ENCODE peak calls at places on chromosomes 11 and 22, in six cellular contexts. One of them, this sample, is unnamed.

GRCh38 chr11:440065-441042 is 1.5 kb downstream of the ANO9 start:
- DNase-seq in ELF-1: no peak
- DNase-seq in GM12865: peak; percentile 44
- DNase-seq in CD8-positive, alpha-beta T cell: no peak
- DNase-seq in brain microvascular endothelial cell: no peak
- DNase-seq in EL: no peak
- DNase-seq in this sample: peak; percentile 51

GRCh38 chr22:43226368-43226979 is 39.5 kb upstream of the TTLL12 start:
- DNase-seq in ELF-1: peak; percentile 81
- DNase-seq in GM12865: no peak
- DNase-seq in CD8-positive, alpha-beta T cell: no peak
- DNase-seq in brain microvascular endothelial cell: peak; percentile 9
- DNase-seq in EL: peak; percentile 55
- DNase-seq in this sample: no peak

GRCh38 chr11:18061351-18061750 is 15.3 kb upstream of the TPH1 start:
- DNase-seq in ELF-1: no peak
- DNase-seq in GM12865: no peak
- DNase-seq in CD8-positive, alpha-beta T cell: no peak
- DNase-seq in brain microvascular endothelial cell: no peak
- DNase-seq in EL: no peak
- DNase-seq in this sample: no peak

GRCh38 chr22:36871669-36872081 is 10.9 kb downstream of the NCF4 start:
- DNase-seq in ELF-1: peak; percentile 53
- DNase-seq in GM12865: no peak
- DNase-seq in CD8-positive, alpha-beta T cell: no peak
- DNase-seq in brain microvascular endothelial cell: no peak
- DNase-seq in EL: peak; percentile 32
- DNase-seq in this sample: no peak

GRCh38 chr11:61028135-61028729 is 56.8 kb downstream of the CD6 start:
- DNase-seq in ELF-1: no peak
- DNase-seq in GM12865: peak; percentile 81
- DNase-seq in CD8-positive, alpha-beta T cell: peak; percentile 78
- DNase-seq in brain microvascular endothelial cell: no peak
- DNase-seq in EL: no peak
- DNase-seq in this sample: peak; percentile 55

GRCh38 chr11:29627541-29627940 is 389.3 kb downstream of the KCNA4 start:
- DNase-seq in ELF-1: no peak
- DNase-seq in GM12865: no peak
- DNase-seq in CD8-positive, alpha-beta T cell: no peak
- DNase-seq in brain microvascular endothelial cell: no peak
- DNase-seq in EL: no peak
- DNase-seq in this sample: no peak

GRCh38 chr22:19430890-19431541 is 517 bp downstream of the HIRA start:
- DNase-seq in ELF-1: peak; percentile 60
- DNase-seq in GM12865: peak; percentile 47
- DNase-seq in CD8-positive, alpha-beta T cell: peak; percentile 32
- DNase-seq in brain microvascular endothelial cell: no peak
- DNase-seq in EL: peak; percentile 50
- DNase-seq in this sample: peak; percentile 63

GRCh38 chr11:126485986-126486635 is 130.6 kb downstream of the ST3GAL4 start:
- DNase-seq in ELF-1: no peak
- DNase-seq in GM12865: no peak
- DNase-seq in CD8-positive, alpha-beta T cell: no peak
- DNase-seq in brain microvascular endothelial cell: no peak
- DNase-seq in EL: no peak
- DNase-seq in this sample: no peak

GRCh38 chr22:40418366-40419201 is 48.2 kb downstream of the SGSM3 start:
- DNase-seq in ELF-1: peak; percentile 78
- DNase-seq in GM12865: no peak
- DNase-seq in CD8-positive, alpha-beta T cell: peak; percentile 90
- DNase-seq in brain microvascular endothelial cell: no peak
- DNase-seq in EL: no peak
- DNase-seq in this sample: peak; percentile 93

GRCh38 chr11:94519478-94520084 is 7.3 kb downstream of the C11orf97 start:
- DNase-seq in ELF-1: no peak
- DNase-seq in GM12865: peak; percentile 18
- DNase-seq in CD8-positive, alpha-beta T cell: no peak
- DNase-seq in brain microvascular endothelial cell: peak; percentile 42
- DNase-seq in EL: peak; percentile 31
- DNase-seq in this sample: peak; percentile 87

GRCh38 chr11:47378836-47379170 is 456 bp upstream of the SPI1 start:
- DNase-seq in ELF-1: no peak
- DNase-seq in GM12865: no peak
- DNase-seq in CD8-positive, alpha-beta T cell: no peak
- DNase-seq in brain microvascular endothelial cell: no peak
- DNase-seq in EL: no peak
- DNase-seq in this sample: no peak

GRCh38 chr11:123193742-123194141 is 1.3 kb downstream of the CLMP start:
- DNase-seq in ELF-1: no peak
- DNase-seq in GM12865: no peak
- DNase-seq in CD8-positive, alpha-beta T cell: no peak
- DNase-seq in brain microvascular endothelial cell: no peak
- DNase-seq in EL: peak; percentile 38
- DNase-seq in this sample: no peak

GRCh38 chr22:31488988-31489617 is 539 bp downstream of the EIF4ENIF1 start:
- DNase-seq in ELF-1: peak; percentile 47
- DNase-seq in GM12865: peak; percentile 48
- DNase-seq in CD8-positive, alpha-beta T cell: no peak
- DNase-seq in brain microvascular endothelial cell: peak; percentile 9
- DNase-seq in EL: peak; percentile 42
- DNase-seq in this sample: peak; percentile 57

GRCh38 chr11:2762451-2762850 is 62.7 kb upstream of the KCNQ1OT1 start:
- DNase-seq in ELF-1: no peak
- DNase-seq in GM12865: no peak
- DNase-seq in CD8-positive, alpha-beta T cell: no peak
- DNase-seq in brain microvascular endothelial cell: no peak
- DNase-seq in EL: no peak
- DNase-seq in this sample: no peak

GRCh38 chr11:69936750-69937149 is 117.5 kb upstream of the FGF3 start:
- DNase-seq in ELF-1: no peak
- DNase-seq in GM12865: no peak
- DNase-seq in CD8-positive, alpha-beta T cell: no peak
- DNase-seq in brain microvascular endothelial cell: no peak
- DNase-seq in EL: no peak
- DNase-seq in this sample: no peak

GRCh38 chr11:65439331-65440181 is 17.0 kb downstream of the NEAT1 start:
- DNase-seq in ELF-1: no peak
- DNase-seq in GM12865: no peak
- DNase-seq in CD8-positive, alpha-beta T cell: no peak
- DNase-seq in brain microvascular endothelial cell: peak; percentile 34
- DNase-seq in EL: peak; percentile 10
- DNase-seq in this sample: peak; percentile 64

GRCh38 chr11:82546556-82547162 is 187.0 kb downstream of the FAM181B start:
- DNase-seq in ELF-1: peak; percentile 10
- DNase-seq in GM12865: no peak
- DNase-seq in CD8-positive, alpha-beta T cell: no peak
- DNase-seq in brain microvascular endothelial cell: no peak
- DNase-seq in EL: no peak
- DNase-seq in this sample: no peak

GRCh38 chr11:118193910-118194566 is 17.6 kb upstream of the SCN2B start:
- DNase-seq in ELF-1: no peak
- DNase-seq in GM12865: peak; percentile 67
- DNase-seq in CD8-positive, alpha-beta T cell: no peak
- DNase-seq in brain microvascular endothelial cell: no peak
- DNase-seq in EL: no peak
- DNase-seq in this sample: no peak

GRCh38 chr11:111642521-111642920 is 40.3 kb downstream of the SIK2 start:
- DNase-seq in ELF-1: no peak
- DNase-seq in GM12865: no peak
- DNase-seq in CD8-positive, alpha-beta T cell: no peak
- DNase-seq in brain microvascular endothelial cell: no peak
- DNase-seq in EL: no peak
- DNase-seq in this sample: no peak

GRCh38 chr11:100929377-100929776 is 200.2 kb downstream of the PGR start:
- DNase-seq in ELF-1: no peak
- DNase-seq in GM12865: peak; percentile 46
- DNase-seq in CD8-positive, alpha-beta T cell: no peak
- DNase-seq in brain microvascular endothelial cell: peak; percentile 34
- DNase-seq in EL: peak; percentile 63
- DNase-seq in this sample: no peak

GRCh38 chr11:28615542-28615941 is 507.4 kb downstream of the METTL15 start:
- DNase-seq in ELF-1: no peak
- DNase-seq in GM12865: no peak
- DNase-seq in CD8-positive, alpha-beta T cell: no peak
- DNase-seq in brain microvascular endothelial cell: no peak
- DNase-seq in EL: no peak
- DNase-seq in this sample: no peak

GRCh38 chr11:13720940-13721339 is 52.5 kb downstream of the FAR1 start:
- DNase-seq in ELF-1: no peak
- DNase-seq in GM12865: no peak
- DNase-seq in CD8-positive, alpha-beta T cell: no peak
- DNase-seq in brain microvascular endothelial cell: no peak
- DNase-seq in EL: no peak
- DNase-seq in this sample: no peak

GRCh38 chr11:47437746-47438418 is 11.1 kb downstream of the RAPSN start:
- DNase-seq in ELF-1: no peak
- DNase-seq in GM12865: no peak
- DNase-seq in CD8-positive, alpha-beta T cell: no peak
- DNase-seq in brain microvascular endothelial cell: no peak
- DNase-seq in EL: no peak
- DNase-seq in this sample: no peak

GRCh38 chr11:65536412-65537295 is 11.8 kb downstream of the SCYL1 start:
- DNase-seq in ELF-1: no peak
- DNase-seq in GM12865: no peak
- DNase-seq in CD8-positive, alpha-beta T cell: no peak
- DNase-seq in brain microvascular endothelial cell: no peak
- DNase-seq in EL: no peak
- DNase-seq in this sample: no peak

GRCh38 chr11:69352715-69353325 is 58.9 kb downstream of the MYEOV start:
- DNase-seq in ELF-1: peak; percentile 38
- DNase-seq in GM12865: no peak
- DNase-seq in CD8-positive, alpha-beta T cell: no peak
- DNase-seq in brain microvascular endothelial cell: peak; percentile 95
- DNase-seq in EL: peak; percentile 95
- DNase-seq in this sample: no peak

GRCh38 chr11:86099727-86100320 is 30.9 kb upstream of the PICALM start:
- DNase-seq in ELF-1: no peak
- DNase-seq in GM12865: no peak
- DNase-seq in CD8-positive, alpha-beta T cell: no peak
- DNase-seq in brain microvascular endothelial cell: no peak
- DNase-seq in EL: peak; percentile 41
- DNase-seq in this sample: peak; percentile 78

GRCh38 chr11:94705419-94705818 is 62.7 kb upstream of the AMOTL1 start:
- DNase-seq in ELF-1: no peak
- DNase-seq in GM12865: no peak
- DNase-seq in CD8-positive, alpha-beta T cell: no peak
- DNase-seq in brain microvascular endothelial cell: no peak
- DNase-seq in EL: no peak
- DNase-seq in this sample: no peak

GRCh38 chr11:47179655-47179991 is 2.9 kb upstream of the ARFGAP2 start:
- DNase-seq in ELF-1: peak; percentile 66
- DNase-seq in GM12865: peak; percentile 78
- DNase-seq in CD8-positive, alpha-beta T cell: peak; percentile 56
- DNase-seq in brain microvascular endothelial cell: peak; percentile 25
- DNase-seq in EL: peak; percentile 45
- DNase-seq in this sample: peak; percentile 84

GRCh38 chr11:109486129-109486528 is 64.1 kb downstream of the C11orf87 start:
- DNase-seq in ELF-1: no peak
- DNase-seq in GM12865: no peak
- DNase-seq in CD8-positive, alpha-beta T cell: no peak
- DNase-seq in brain microvascular endothelial cell: no peak
- DNase-seq in EL: no peak
- DNase-seq in this sample: peak; percentile 48

GRCh38 chr22:26286091-26286780 is 117.0 kb downstream of the SEZ6L start:
- DNase-seq in ELF-1: no peak
- DNase-seq in GM12865: no peak
- DNase-seq in CD8-positive, alpha-beta T cell: no peak
- DNase-seq in brain microvascular endothelial cell: no peak
- DNase-seq in EL: no peak
- DNase-seq in this sample: no peak

GRCh38 chr11:132126973-132127900 is 756.8 kb downstream of the NTM start:
- DNase-seq in ELF-1: peak; percentile 29
- DNase-seq in GM12865: peak; percentile 22
- DNase-seq in CD8-positive, alpha-beta T cell: no peak
- DNase-seq in brain microvascular endothelial cell: peak; percentile 92
- DNase-seq in EL: peak; percentile 90
- DNase-seq in this sample: no peak

GRCh38 chr11:15073361-15074205 is at the start of gene CALCB:
- DNase-seq in ELF-1: peak; percentile 62
- DNase-seq in GM12865: no peak
- DNase-seq in CD8-positive, alpha-beta T cell: no peak
- DNase-seq in brain microvascular endothelial cell: no peak
- DNase-seq in EL: peak; percentile 18
- DNase-seq in this sample: no peak

GRCh38 chr11:26761382-26761781 is 39.5 kb upstream of the SLC5A12 start:
- DNase-seq in ELF-1: no peak
- DNase-seq in GM12865: no peak
- DNase-seq in CD8-positive, alpha-beta T cell: no peak
- DNase-seq in brain microvascular endothelial cell: no peak
- DNase-seq in EL: no peak
- DNase-seq in this sample: no peak

GRCh38 chr22:20469110-20469855 is 26.3 kb downstream of the KLHL22 start:
- DNase-seq in ELF-1: no peak
- DNase-seq in GM12865: no peak
- DNase-seq in CD8-positive, alpha-beta T cell: no peak
- DNase-seq in brain microvascular endothelial cell: no peak
- DNase-seq in EL: no peak
- DNase-seq in this sample: no peak

GRCh38 chr22:46047841-46048595 is 71.1 kb upstream of the WNT7B start:
- DNase-seq in ELF-1: no peak
- DNase-seq in GM12865: no peak
- DNase-seq in CD8-positive, alpha-beta T cell: no peak
- DNase-seq in brain microvascular endothelial cell: no peak
- DNase-seq in EL: no peak
- DNase-seq in this sample: no peak

GRCh38 chr11:103618532-103618931 is 417.9 kb upstream of the DDI1 start:
- DNase-seq in ELF-1: no peak
- DNase-seq in GM12865: no peak
- DNase-seq in CD8-positive, alpha-beta T cell: no peak
- DNase-seq in brain microvascular endothelial cell: peak; percentile 29
- DNase-seq in EL: peak; percentile 71
- DNase-seq in this sample: no peak

GRCh38 chr22:18970180-18970947 is 34.3 kb upstream of the PRODH start:
- DNase-seq in ELF-1: peak; percentile 38
- DNase-seq in GM12865: no peak
- DNase-seq in CD8-positive, alpha-beta T cell: no peak
- DNase-seq in brain microvascular endothelial cell: no peak
- DNase-seq in EL: peak; percentile 21
- DNase-seq in this sample: no peak